ENCODE peak calls at places on chromosomes 7 and 10, in ten cellular contexts. Y is fibroblast of lung, R is adipocyte, J is AG10803, S is A549, V is suprapubic skin, F is cardiac muscle cell, L is fibroblast of the aortic adventitia, Q is gastrocnemius medialis, Z is aorta. E is an unnamed sample.
A peak's percentile ranks its signal among the peaks of the same experiment; 100 is the strongest.

GRCh38 chr7:21944616-21945373 is 904 bp downstream of the CDCA7L start:
- DNase-seq in Y (peak; percentile 17), R (peak; percentile 44), J (peak; percentile 8), S (peak; percentile 12), V (no peak), F (peak; percentile 47), L (no peak), Q (no peak), Z (no peak), E (no peak)

GRCh38 chr10:80260295-80261243 is 28.9 kb downstream of the MAT1A start:
- DNase-seq in Y (no peak), R (peak; percentile 67), J (no peak), S (peak; percentile 24), V (no peak), F (peak; percentile 49), L (peak; percentile 18), Q (no peak), Z (no peak), E (peak; percentile 27)

GRCh38 chr10:34653530-34653929 is 161.6 kb downstream of the PARD3 start:
- DNase-seq in Y (no peak), R (no peak), J (no peak), S (no peak), V (no peak), F (no peak), L (no peak), Q (no peak), Z (no peak), E (no peak)

GRCh38 chr10:7525314-7526016 is 114.6 kb upstream of the SFMBT2 start:
- DNase-seq in Y (peak; percentile 52), R (peak; percentile 91), J (peak; percentile 70), S (peak; percentile 71), V (peak; percentile 43), F (peak; percentile 84), L (peak; percentile 80), Q (no peak), Z (no peak), E (peak; percentile 70)

GRCh38 chr7:138919256-138919655 is 61.9 kb downstream of the KIAA1549 start:
- DNase-seq in Y (peak; percentile 62), R (peak; percentile 30), J (peak; percentile 22), S (no peak), V (no peak), F (no peak), L (no peak), Q (no peak), Z (no peak), E (no peak)

GRCh38 chr7:87027900-87028299 is 31.6 kb downstream of the ELAPOR2 start:
- DNase-seq in Y (no peak), R (no peak), J (no peak), S (no peak), V (no peak), F (no peak), L (no peak), Q (no peak), Z (no peak), E (no peak)

GRCh38 chr10:132001238-132001977 is 19.7 kb upstream of the BNIP3 start:
- DNase-seq in Y (peak; percentile 43), R (no peak), J (peak; percentile 60), S (peak; percentile 63), V (no peak), F (no peak), L (peak; percentile 38), Q (no peak), Z (no peak), E (no peak)

GRCh38 chr10:70773965-70774809 is 11.0 kb downstream of the TBATA start:
- DNase-seq in Y (no peak), R (no peak), J (no peak), S (no peak), V (peak; percentile 69), F (no peak), L (no peak), Q (no peak), Z (no peak), E (no peak)

GRCh38 chr10:35986756-35987467 is 344.8 kb upstream of the FZD8 start:
- DNase-seq in Y (no peak), R (no peak), J (no peak), S (no peak), V (no peak), F (peak; percentile 68), L (peak; percentile 18), Q (no peak), Z (no peak), E (no peak)

GRCh38 chr10:133464582-133465031 is 10.9 kb downstream of the SCART1 start:
- DNase-seq in Y (no peak), R (no peak), J (no peak), S (no peak), V (peak; percentile 45), F (no peak), L (no peak), Q (no peak), Z (no peak), E (no peak)

GRCh38 chr10:75231672-75232581 is 3.8 kb downstream of the COMTD1 start:
- DNase-seq in Y (no peak), R (no peak), J (no peak), S (no peak), V (peak; percentile 23), F (no peak), L (no peak), Q (no peak), Z (no peak), E (no peak)

GRCh38 chr10:117477961-117478670 is 64.4 kb upstream of the EMX2 start:
- DNase-seq in Y (peak; percentile 90), R (peak; percentile 4), J (peak; percentile 98), S (peak; percentile 66), V (no peak), F (no peak), L (peak; percentile 70), Q (no peak), Z (no peak), E (peak; percentile 40)

GRCh38 chr10:48589266-48589665 is 15.6 kb downstream of the ARHGAP22 start:
- DNase-seq in Y (peak; percentile 93), R (peak; percentile 62), J (peak; percentile 93), S (no peak), V (no peak), F (no peak), L (peak; percentile 94), Q (no peak), Z (no peak), E (peak; percentile 83)

GRCh38 chr10:72097448-72098300 is 9.3 kb upstream of the SPOCK2 start:
- DNase-seq in Y (peak; percentile 98), R (peak; percentile 75), J (peak; percentile 61), S (peak; percentile 98), V (no peak), F (no peak), L (peak; percentile 100), Q (no peak), Z (no peak), E (peak; percentile 99)

GRCh38 chr7:122137291-122138077 is 6.6 kb downstream of the AASS start:
- DNase-seq in Y (peak; percentile 51), R (peak; percentile 71), J (peak; percentile 28), S (no peak), V (no peak), F (no peak), L (peak; percentile 59), Q (no peak), Z (no peak), E (peak; percentile 27)
- H3K4me3 ChIP-seq in Y (peak overlapping the region; percentile 75), R (peak overlapping the region; percentile 70), J (peak overlapping the region; percentile 39), S (peak overlapping the region; percentile 30), V (peak overlapping the region; percentile 32), F (no peak overlapping the region), L (peak overlapping the region; percentile 59), Q (peak overlapping the region; percentile 44), Z (peak overlapping the region; percentile 84), E (peak overlapping the region; percentile 43)

GRCh38 chr7:1403844-1404404 is 55.3 kb downstream of the MICALL2 start:
- DNase-seq in Y (peak; percentile 76), R (peak; percentile 62), J (peak; percentile 19), S (peak; percentile 65), V (no peak), F (peak; percentile 50), L (peak; percentile 61), Q (no peak), Z (no peak), E (peak; percentile 46)
- H3K4me3 ChIP-seq in Y (no peak overlapping the region), R (no peak overlapping the region), J (no peak overlapping the region), S (peak overlapping the region; percentile 24), V (no peak overlapping the region), F (peak overlapping the region; percentile 16), L (no peak overlapping the region), Q (no peak overlapping the region), Z (no peak overlapping the region), E (no peak overlapping the region)

GRCh38 chr7:123747089-123747488 is 1.7 kb downstream of the WASL start:
- DNase-seq in Y (no peak), R (peak; percentile 31), J (no peak), S (no peak), V (no peak), F (no peak), L (peak; percentile 8), Q (no peak), Z (no peak), E (no peak)

GRCh38 chr7:123745437-123745836 is 3.4 kb downstream of the WASL start:
- DNase-seq in Y (no peak), R (no peak), J (no peak), S (no peak), V (no peak), F (no peak), L (no peak), Q (no peak), Z (no peak), E (no peak)

GRCh38 chr7:123747620-123748141 is 1.1 kb downstream of the WASL start:
- DNase-seq in Y (peak; percentile 95), R (peak; percentile 86), J (peak; percentile 84), S (peak; percentile 72), V (peak; percentile 79), F (peak; percentile 88), L (peak; percentile 73), Q (peak; percentile 62), Z (no peak), E (peak; percentile 86)

GRCh38 chr7:123744416-123744815 is 4.4 kb downstream of the WASL start:
- DNase-seq in Y (no peak), R (no peak), J (no peak), S (no peak), V (no peak), F (no peak), L (no peak), Q (no peak), Z (no peak), E (no peak)

GRCh38 chr7:123746055-123746454 is 2.7 kb downstream of the WASL start:
- DNase-seq in Y (no peak), R (no peak), J (no peak), S (no peak), V (no peak), F (no peak), L (peak; percentile 7), Q (no peak), Z (no peak), E (no peak)
- H3K4me3 ChIP-seq in Y (peak overlapping the region; percentile 93), R (peak overlapping the region; percentile 99), J (no peak overlapping the region), S (no peak overlapping the region), V (no peak overlapping the region), F (peak overlapping the region; percentile 93), L (no peak overlapping the region), Q (peak overlapping the region; percentile 97), Z (no peak overlapping the region), E (no peak overlapping the region)

DNA sequence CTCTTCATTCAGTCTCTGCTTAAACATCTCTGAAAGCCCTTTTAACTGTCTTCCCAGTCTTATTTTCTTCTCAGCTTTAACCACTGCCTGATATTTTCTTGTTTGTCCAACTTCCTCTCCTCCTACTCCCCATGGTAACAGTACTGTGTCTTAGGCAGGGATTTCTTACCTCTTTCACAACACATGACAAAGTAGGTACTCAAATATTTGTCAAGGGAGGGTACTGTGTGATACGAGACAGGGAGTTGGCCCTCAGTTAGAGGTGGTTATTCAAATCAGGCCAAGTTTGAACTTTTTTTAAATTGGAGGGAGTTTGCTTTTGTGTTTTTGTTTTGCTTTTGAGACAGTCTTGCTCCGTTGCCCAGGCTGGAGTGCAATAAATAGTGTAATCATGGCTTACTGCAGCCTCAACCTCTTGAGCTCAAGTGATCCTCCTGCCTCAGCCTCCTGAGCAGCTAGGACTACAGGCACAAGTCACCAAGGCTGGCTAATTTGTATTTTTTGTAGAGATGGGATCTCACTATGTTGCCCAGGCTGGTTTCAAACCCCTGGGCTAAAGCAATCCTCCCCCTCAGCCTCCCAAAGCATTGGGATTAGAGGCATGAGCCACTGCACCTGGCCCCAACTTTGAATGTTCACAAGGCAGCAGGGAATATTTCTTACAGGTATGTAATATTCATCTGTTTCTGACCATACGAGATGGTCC is 2.5 kb upstream of the KPNA7 start:
- DNase-seq in Y (no peak), R (peak; percentile 4), J (peak; percentile 34), S (peak; percentile 96), V (no peak), F (no peak), L (peak; percentile 20), Q (no peak), Z (no peak), E (no peak)
- H3K4me3 ChIP-seq in Y (no peak overlapping the region), R (no peak overlapping the region), J (no peak overlapping the region), S (no peak overlapping the region), V (no peak overlapping the region), F (no peak overlapping the region), L (no peak overlapping the region), Q (no peak overlapping the region), Z (no peak overlapping the region), E (no peak overlapping the region)

E was measured in brain microvascular endothelial cell.